ENCODE peak calls at places on chromosomes 3 and 15, in five cellular contexts. L is RWPE2, H is lung, R is left lung, K is pancreas. A is an unnamed sample.

GRCh38 chr3:29144807-29145206 is 136.1 kb upstream of the RBMS3 start:
- ATAC-seq in L (peak; percentile 70), H (no peak), R (peak; percentile 33), K (no peak), A (no peak)

GRCh38 chr15:59131955-59132562 is 27.1 kb downstream of the CCNB2 start:
- ATAC-seq in L (no peak), H (no peak), R (no peak), K (no peak), A (no peak)

GRCh38 chr15:64275934-64276333 is 80.0 kb downstream of the CSNK1G1 start:
- ATAC-seq in L (no peak), H (no peak), R (no peak), K (no peak), A (no peak)

GRCh38 chr3:129527262-129527661 is 1.2 kb upstream of the RHO start:
- ATAC-seq in L (no peak), H (no peak), R (no peak), K (no peak), A (no peak)

GRCh38 chr3:142276780-142277179 is 51.4 kb upstream of the GK5 start:
- ATAC-seq in L (no peak), H (no peak), R (peak; percentile 28), K (peak; percentile 55), A (peak; percentile 57)

GRCh38 chr3:18679226-18679625 is 254.1 kb upstream of the SATB1 start:
- ATAC-seq in L (no peak), H (no peak), R (no peak), K (no peak), A (no peak)

GRCh38 chr3:13487403-13487802 is 7.3 kb downstream of the HDAC11 start:
- ATAC-seq in L (no peak), H (no peak), R (no peak), K (no peak), A (no peak)

GRCh38 chr15:63998489-63998888 is 47.8 kb downstream of the DAPK2 start:
- ATAC-seq in L (peak; percentile 7), H (no peak), R (peak; percentile 20), K (peak; percentile 56), A (no peak)

GRCh38 chr3:94001825-94002495 is 22.0 kb downstream of the ARL13B start:
- ATAC-seq in L (no peak), H (peak; percentile 60), R (peak; percentile 85), K (no peak), A (no peak)

GRCh38 chr3:81173514-81173913 is 587.9 kb downstream of the GBE1 start:
- ATAC-seq in L (no peak), H (no peak), R (no peak), K (no peak), A (no peak)

GRCh38 chr3:13394363-13394762 is 25.8 kb downstream of the NUP210 start:
- ATAC-seq in L (no peak), H (no peak), R (no peak), K (no peak), A (no peak)

GRCh38 chr15:63523306-63523990 is 19.1 kb downstream of the USP3 start:
- ATAC-seq in L (no peak), H (no peak), R (peak; percentile 40), K (peak; percentile 59), A (no peak)

GRCh38 chr3:72085036-72085435 is 300.1 kb upstream of the PROK2 start:
- ATAC-seq in L (no peak), H (no peak), R (no peak), K (no peak), A (no peak)

GRCh38 chr3:53145109-53146077 is 15.2 kb upstream of the RFT1 start:
- ATAC-seq in L (no peak), H (no peak), R (peak; percentile 38), K (peak; percentile 49), A (no peak)

GRCh38 chr3:158418035-158418434 is 153.0 kb upstream of the MLF1 start:
- ATAC-seq in L (no peak), H (no peak), R (no peak), K (no peak), A (no peak)

GRCh38 chr15:80595391-80595790 is 99.7 kb upstream of the ABHD17C start:
- ATAC-seq in L (no peak), H (no peak), R (no peak), K (no peak), A (no peak)

GRCh38 chr3:183515968-183516851 is 39.3 kb downstream of the KLHL6 start:
- ATAC-seq in L (no peak), H (no peak), R (peak; percentile 27), K (no peak), A (no peak)

GRCh38 chr3:171286580-171287249 is 173.5 kb downstream of the TNIK start:
- ATAC-seq in L (peak; percentile 53), H (no peak), R (peak; percentile 63), K (peak; percentile 87), A (no peak)

GRCh38 chr15:99485153-99485947 is 80.4 kb upstream of the MEF2A start:
- ATAC-seq in L (no peak), H (no peak), R (peak; percentile 7), K (peak; percentile 11), A (no peak)

GRCh38 chr15:93485922-93486327 is 396.9 kb upstream of the RGMA start:
- ATAC-seq in L (no peak), H (no peak), R (no peak), K (peak; percentile 88), A (peak; percentile 87)

GRCh38 chr15:74382004-74382816 is 14.8 kb upstream of the CYP11A1 start:
- ATAC-seq in L (peak; percentile 61), H (peak; percentile 82), R (peak; percentile 95), K (peak; percentile 94), A (peak; percentile 77)

GRCh38 chr15:74381481-74381880 is 14.0 kb upstream of the CYP11A1 start:
- ATAC-seq in L (no peak), H (no peak), R (no peak), K (no peak), A (no peak)

GRCh38 chr15:74384566-74385441 is 17.4 kb upstream of the CYP11A1 start:
- ATAC-seq in L (peak; percentile 78), H (peak; percentile 13), R (peak; percentile 58), K (no peak), A (peak; percentile 45)

GRCh38 chr15:74383695-74384565 is 16.5 kb upstream of the CYP11A1 start:
- ATAC-seq in L (peak; percentile 73), H (no peak), R (no peak), K (no peak), A (no peak)

DNA sequence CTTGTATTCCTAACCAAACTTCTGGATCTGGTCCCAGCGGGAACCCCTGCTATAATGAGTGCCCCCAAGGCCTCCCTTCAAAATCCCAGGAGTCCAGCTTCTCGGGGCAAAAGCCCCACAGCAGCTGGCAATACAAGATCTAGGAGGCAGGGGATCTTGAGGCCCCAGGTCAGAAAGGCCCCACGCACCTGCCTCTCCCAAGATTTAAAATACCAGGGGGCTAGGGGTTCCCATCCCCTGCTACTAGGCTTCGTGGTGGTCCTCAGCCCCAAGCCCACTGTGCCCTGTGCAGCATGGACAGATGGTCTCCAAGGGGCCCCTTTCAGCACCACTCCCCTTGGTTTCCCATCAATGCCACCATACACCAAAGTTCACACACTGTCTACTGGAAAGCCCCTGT is 15.8 kb upstream of the CYP11A1 start:
- ATAC-seq in L (no peak), H (no peak), R (no peak), K (no peak), A (no peak)
- H3K4me1 ChIP-seq in L (peaks cover 46% of the 10 kb centered on the region), H (peaks cover 16% of the 10 kb centered on the region), R (no peaks in the 10 kb centered on the region), K (no peaks in the 10 kb centered on the region), A (peaks cover 25% of the 10 kb centered on the region)

GRCh38 chr3:133991209-133991608 is 38.5 kb downstream of the SLCO2A1 start:
- ATAC-seq in L (peak; percentile 19), H (no peak), R (peak; percentile 14), K (no peak), A (peak; percentile 42)

GRCh38 chr3:133994166-133994910 is 35.4 kb downstream of the SLCO2A1 start:
- ATAC-seq in L (no peak), H (no peak), R (no peak), K (no peak), A (no peak)

GRCh38 chr3:133992951-133993595 is 36.7 kb downstream of the SLCO2A1 start:
- ATAC-seq in L (no peak), H (no peak), R (no peak), K (no peak), A (no peak)

GRCh38 chr3:133991637-133992036 is 38.1 kb downstream of the SLCO2A1 start:
- ATAC-seq in L (no peak), H (no peak), R (peak; percentile 14), K (peak; percentile 22), A (no peak)

DNA sequence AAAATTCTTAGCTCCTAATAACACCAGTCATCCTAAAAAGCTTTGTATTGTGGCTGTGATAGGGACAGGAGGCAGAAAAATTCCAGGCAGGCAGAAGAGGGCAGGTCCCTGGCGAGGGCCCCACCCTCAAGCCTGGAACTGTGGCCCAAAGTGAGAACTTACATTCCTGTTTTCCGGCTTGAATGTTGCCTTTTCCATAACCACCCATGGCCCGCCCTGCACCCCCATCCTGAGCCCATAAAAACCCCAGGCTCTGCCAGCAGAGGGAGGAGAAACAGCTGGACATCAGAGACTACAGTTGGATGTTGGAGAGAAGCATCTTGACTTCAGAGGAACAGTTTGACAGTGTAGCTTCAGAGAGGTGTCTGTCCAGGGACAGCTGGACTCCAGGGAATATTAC is 37.3 kb downstream of the SLCO2A1 start:
- ATAC-seq in L (peak; percentile 26), H (no peak), R (peak; percentile 10), K (no peak), A (no peak)
- TF ChIP-seq CTCF in L (no peak), H (no peak), R (no peak), K (no peak), A (no peak)

DNA sequence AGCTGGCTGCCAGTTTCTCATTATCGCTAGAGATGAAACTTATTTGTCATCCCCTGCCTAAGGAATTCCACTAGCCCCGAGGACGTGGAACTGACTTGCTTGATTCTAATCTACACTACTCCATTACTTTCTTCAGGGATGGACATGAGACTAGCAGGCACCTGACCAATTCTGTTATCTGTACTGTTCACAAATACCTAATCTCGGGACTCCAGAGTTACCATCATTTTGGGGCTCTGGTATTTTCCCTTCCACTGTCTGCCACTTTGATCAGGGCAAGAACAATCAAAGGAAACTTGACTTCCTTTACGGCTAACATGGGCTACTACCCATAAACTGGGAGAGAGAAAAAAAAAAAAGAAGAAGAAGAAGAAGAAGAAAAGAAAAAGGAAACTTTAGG is 27.8 kb downstream of the BMF start:
- ATAC-seq in L (no peak), H (no peak), R (no peak), K (no peak), A (no peak)
- H3K4me3 ChIP-seq in L (no peak overlapping the region), H (no peak overlapping the region), R (no peak overlapping the region), K (no peak overlapping the region), A (no peak overlapping the region)

GRCh38 chr3:197204729-197205128 is 93.7 kb downstream of the DLG1 start:
- ATAC-seq in L (no peak), H (no peak), R (no peak), K (no peak), A (no peak)

GRCh38 chr3:197206913-197207312 is 91.5 kb downstream of the DLG1 start:
- ATAC-seq in L (no peak), H (no peak), R (no peak), K (no peak), A (no peak)

GRCh38 chr3:197202694-197203093 is 95.7 kb downstream of the DLG1 start:
- ATAC-seq in L (no peak), H (no peak), R (no peak), K (no peak), A (no peak)

GRCh38 chr3:197203714-197204146 is 94.7 kb downstream of the DLG1 start:
- ATAC-seq in L (peak; percentile 17), H (no peak), R (peak; percentile 27), K (no peak), A (no peak)

DNA sequence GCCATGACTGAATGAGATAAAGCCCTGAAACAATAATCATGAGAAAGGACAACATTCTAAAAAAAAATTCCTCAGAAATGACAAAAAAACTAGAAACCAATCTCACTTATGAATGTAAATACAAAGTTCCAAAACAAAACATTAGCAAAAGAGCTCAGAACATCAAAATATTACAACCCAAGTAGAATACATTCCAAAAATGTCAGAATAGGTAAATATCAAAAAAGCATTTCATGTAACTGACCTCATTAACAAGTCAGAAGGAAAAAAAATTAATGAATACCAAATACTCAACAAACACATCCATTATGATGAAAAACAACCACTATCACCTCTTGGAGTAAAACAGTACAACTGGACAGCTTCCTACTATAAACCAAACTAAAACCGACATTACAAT is 93.1 kb downstream of the DLG1 start:
- ATAC-seq in L (no peak), H (no peak), R (no peak), K (no peak), A (no peak)
- H3K4me1 ChIP-seq in L (peaks cover 7% of the 10 kb centered on the region), H (no peaks in the 10 kb centered on the region), R (no peaks in the 10 kb centered on the region), K (peaks cover 5% of the 10 kb centered on the region), A (no peaks in the 10 kb centered on the region)

A was measured in gastroesophageal sphincter.